ENCODE peak calls at places on chromosomes 13 and 19, in eight cellular contexts. One of them, this sample, is unnamed.

GRCh38 chr19:6800991-6801396 is 28.5 kb downstream of the VAV1 start:
- DNase-seq in astrocyte of the spinal cord: peak
- DNase-seq in AG10803: peak
- DNase-seq in CD4-positive, alpha-beta T cell: no peak
- DNase-seq in WTC11: no peak
- DNase-seq in BJ: no peak
- DNase-seq in cardiac muscle cell: no peak
- DNase-seq in activated B cell treated with CpG ODN at 0.5 μM for 24 hours: no peak
- DNase-seq in this sample: no peak

GRCh38 chr19:53906211-53907192 is 2.6 kb upstream of the CACNG7 start:
- DNase-seq in astrocyte of the spinal cord: no peak
- DNase-seq in AG10803: no peak
- DNase-seq in CD4-positive, alpha-beta T cell: peak
- DNase-seq in WTC11: peak
- DNase-seq in BJ: no peak
- DNase-seq in cardiac muscle cell: peak
- DNase-seq in activated B cell treated with CpG ODN at 0.5 μM for 24 hours: peak
- DNase-seq in this sample: peak

GRCh38 chr19:39122934-39123731 is 2.5 kb upstream of the PAK4 start:
- DNase-seq in astrocyte of the spinal cord: no peak
- DNase-seq in AG10803: no peak
- DNase-seq in CD4-positive, alpha-beta T cell: no peak
- DNase-seq in WTC11: no peak
- DNase-seq in BJ: no peak
- DNase-seq in cardiac muscle cell: no peak
- DNase-seq in activated B cell treated with CpG ODN at 0.5 μM for 24 hours: no peak
- DNase-seq in this sample: no peak

GRCh38 chr13:85853161-85853894 is 54.1 kb upstream of the SLITRK6 start:
- DNase-seq in astrocyte of the spinal cord: no peak
- DNase-seq in AG10803: no peak
- DNase-seq in CD4-positive, alpha-beta T cell: no peak
- DNase-seq in WTC11: no peak
- DNase-seq in BJ: no peak
- DNase-seq in cardiac muscle cell: no peak
- DNase-seq in activated B cell treated with CpG ODN at 0.5 μM for 24 hours: peak
- DNase-seq in this sample: no peak

GRCh38 chr19:54115071-54116063 is at the start of the genes PRPF31 and TFPT:
- DNase-seq in astrocyte of the spinal cord: peak
- DNase-seq in AG10803: peak
- DNase-seq in CD4-positive, alpha-beta T cell: peak
- DNase-seq in WTC11: peak
- DNase-seq in BJ: peak
- DNase-seq in cardiac muscle cell: peak
- DNase-seq in activated B cell treated with CpG ODN at 0.5 μM for 24 hours: peak
- DNase-seq in this sample: peak

GRCh38 chr13:71758823-71759222 is 108.2 kb downstream of the DACH1 start:
- DNase-seq in astrocyte of the spinal cord: no peak
- DNase-seq in AG10803: no peak
- DNase-seq in CD4-positive, alpha-beta T cell: no peak
- DNase-seq in WTC11: no peak
- DNase-seq in BJ: no peak
- DNase-seq in cardiac muscle cell: peak
- DNase-seq in activated B cell treated with CpG ODN at 0.5 μM for 24 hours: no peak
- DNase-seq in this sample: no peak

GRCh38 chr19:2455481-2456300 is 1.1 kb downstream of the LMNB2 start:
- DNase-seq in astrocyte of the spinal cord: no peak
- DNase-seq in AG10803: no peak
- DNase-seq in CD4-positive, alpha-beta T cell: peak
- DNase-seq in WTC11: peak
- DNase-seq in BJ: no peak
- DNase-seq in cardiac muscle cell: no peak
- DNase-seq in activated B cell treated with CpG ODN at 0.5 μM for 24 hours: peak
- DNase-seq in this sample: peak

GRCh38 chr13:33087091-33087490 is 70.9 kb downstream of the KL start:
- DNase-seq in astrocyte of the spinal cord: peak
- DNase-seq in AG10803: no peak
- DNase-seq in CD4-positive, alpha-beta T cell: no peak
- DNase-seq in WTC11: no peak
- DNase-seq in BJ: no peak
- DNase-seq in cardiac muscle cell: no peak
- DNase-seq in activated B cell treated with CpG ODN at 0.5 μM for 24 hours: no peak
- DNase-seq in this sample: no peak

GRCh38 chr19:50817941-50818858 is 5.4 kb downstream of the KLK1 start:
- DNase-seq in astrocyte of the spinal cord: no peak
- DNase-seq in AG10803: no peak
- DNase-seq in CD4-positive, alpha-beta T cell: peak
- DNase-seq in WTC11: peak
- DNase-seq in BJ: no peak
- DNase-seq in cardiac muscle cell: peak
- DNase-seq in activated B cell treated with CpG ODN at 0.5 μM for 24 hours: peak
- DNase-seq in this sample: peak

GRCh38 chr13:23949200-23949599 is 51.9 kb upstream of the C1QTNF9B start:
- DNase-seq in astrocyte of the spinal cord: no peak
- DNase-seq in AG10803: no peak
- DNase-seq in CD4-positive, alpha-beta T cell: no peak
- DNase-seq in WTC11: no peak
- DNase-seq in BJ: no peak
- DNase-seq in cardiac muscle cell: no peak
- DNase-seq in activated B cell treated with CpG ODN at 0.5 μM for 24 hours: no peak
- DNase-seq in this sample: no peak

GRCh38 chr19:46372901-46373572 is 26.1 kb downstream of the PPP5C start:
- DNase-seq in astrocyte of the spinal cord: peak
- DNase-seq in AG10803: peak
- DNase-seq in CD4-positive, alpha-beta T cell: no peak
- DNase-seq in WTC11: peak
- DNase-seq in BJ: no peak
- DNase-seq in cardiac muscle cell: no peak
- DNase-seq in activated B cell treated with CpG ODN at 0.5 μM for 24 hours: no peak
- DNase-seq in this sample: no peak

GRCh38 chr13:92967923-92968322 is 258.7 kb upstream of the GPC6 start:
- DNase-seq in astrocyte of the spinal cord: peak
- DNase-seq in AG10803: peak
- DNase-seq in CD4-positive, alpha-beta T cell: no peak
- DNase-seq in WTC11: no peak
- DNase-seq in BJ: no peak
- DNase-seq in cardiac muscle cell: no peak
- DNase-seq in activated B cell treated with CpG ODN at 0.5 μM for 24 hours: no peak
- DNase-seq in this sample: no peak

GRCh38 chr13:35499131-35500051 is 22.9 kb upstream of the MAB21L1 start:
- DNase-seq in astrocyte of the spinal cord: no peak
- DNase-seq in AG10803: no peak
- DNase-seq in CD4-positive, alpha-beta T cell: no peak
- DNase-seq in WTC11: no peak
- DNase-seq in BJ: no peak
- DNase-seq in cardiac muscle cell: peak
- DNase-seq in activated B cell treated with CpG ODN at 0.5 μM for 24 hours: no peak
- DNase-seq in this sample: no peak

GRCh38 chr19:4413588-4413987 is 11.1 kb downstream of the CHAF1A start:
- DNase-seq in astrocyte of the spinal cord: no peak
- DNase-seq in AG10803: no peak
- DNase-seq in CD4-positive, alpha-beta T cell: no peak
- DNase-seq in WTC11: no peak
- DNase-seq in BJ: no peak
- DNase-seq in cardiac muscle cell: no peak
- DNase-seq in activated B cell treated with CpG ODN at 0.5 μM for 24 hours: no peak
- DNase-seq in this sample: no peak

GRCh38 chr13:30735025-30735967 is at the start of gene ALOX5AP:
- DNase-seq in astrocyte of the spinal cord: no peak
- DNase-seq in AG10803: no peak
- DNase-seq in CD4-positive, alpha-beta T cell: no peak
- DNase-seq in WTC11: no peak
- DNase-seq in BJ: no peak
- DNase-seq in cardiac muscle cell: no peak
- DNase-seq in activated B cell treated with CpG ODN at 0.5 μM for 24 hours: peak
- DNase-seq in this sample: peak

GRCh38 chr19:49499030-49499670 is 2.9 kb downstream of the RPS11 start:
- DNase-seq in astrocyte of the spinal cord: no peak
- DNase-seq in AG10803: no peak
- DNase-seq in CD4-positive, alpha-beta T cell: no peak
- DNase-seq in WTC11: no peak
- DNase-seq in BJ: no peak
- DNase-seq in cardiac muscle cell: no peak
- DNase-seq in activated B cell treated with CpG ODN at 0.5 μM for 24 hours: no peak
- DNase-seq in this sample: no peak

GRCh38 chr19:38204728-38205127 is 19.3 kb downstream of the DPF1 start:
- DNase-seq in astrocyte of the spinal cord: no peak
- DNase-seq in AG10803: no peak
- DNase-seq in CD4-positive, alpha-beta T cell: no peak
- DNase-seq in WTC11: no peak
- DNase-seq in BJ: no peak
- DNase-seq in cardiac muscle cell: no peak
- DNase-seq in activated B cell treated with CpG ODN at 0.5 μM for 24 hours: no peak
- DNase-seq in this sample: no peak

GRCh38 chr13:29556742-29557141 is 38.7 kb downstream of the SLC7A1 start:
- DNase-seq in astrocyte of the spinal cord: no peak
- DNase-seq in AG10803: no peak
- DNase-seq in CD4-positive, alpha-beta T cell: no peak
- DNase-seq in WTC11: no peak
- DNase-seq in BJ: no peak
- DNase-seq in cardiac muscle cell: no peak
- DNase-seq in activated B cell treated with CpG ODN at 0.5 μM for 24 hours: no peak
- DNase-seq in this sample: no peak

GRCh38 chr13:102825921-102826706 is 19.7 kb upstream of the ERCC5 start:
- DNase-seq in astrocyte of the spinal cord: peak
- DNase-seq in AG10803: peak
- DNase-seq in CD4-positive, alpha-beta T cell: no peak
- DNase-seq in WTC11: no peak
- DNase-seq in BJ: peak
- DNase-seq in cardiac muscle cell: no peak
- DNase-seq in activated B cell treated with CpG ODN at 0.5 μM for 24 hours: no peak
- DNase-seq in this sample: no peak

GRCh38 chr13:37899753-37900152 is 30.2 kb upstream of the TRPC4 start:
- DNase-seq in astrocyte of the spinal cord: no peak
- DNase-seq in AG10803: no peak
- DNase-seq in CD4-positive, alpha-beta T cell: no peak
- DNase-seq in WTC11: no peak
- DNase-seq in BJ: no peak
- DNase-seq in cardiac muscle cell: no peak
- DNase-seq in activated B cell treated with CpG ODN at 0.5 μM for 24 hours: no peak
- DNase-seq in this sample: no peak

GRCh38 chr19:28874742-28875141 is 338.2 kb downstream of the UQCRFS1 start:
- DNase-seq in astrocyte of the spinal cord: no peak
- DNase-seq in AG10803: no peak
- DNase-seq in CD4-positive, alpha-beta T cell: no peak
- DNase-seq in WTC11: no peak
- DNase-seq in BJ: no peak
- DNase-seq in cardiac muscle cell: no peak
- DNase-seq in activated B cell treated with CpG ODN at 0.5 μM for 24 hours: no peak
- DNase-seq in this sample: no peak

DNA sequence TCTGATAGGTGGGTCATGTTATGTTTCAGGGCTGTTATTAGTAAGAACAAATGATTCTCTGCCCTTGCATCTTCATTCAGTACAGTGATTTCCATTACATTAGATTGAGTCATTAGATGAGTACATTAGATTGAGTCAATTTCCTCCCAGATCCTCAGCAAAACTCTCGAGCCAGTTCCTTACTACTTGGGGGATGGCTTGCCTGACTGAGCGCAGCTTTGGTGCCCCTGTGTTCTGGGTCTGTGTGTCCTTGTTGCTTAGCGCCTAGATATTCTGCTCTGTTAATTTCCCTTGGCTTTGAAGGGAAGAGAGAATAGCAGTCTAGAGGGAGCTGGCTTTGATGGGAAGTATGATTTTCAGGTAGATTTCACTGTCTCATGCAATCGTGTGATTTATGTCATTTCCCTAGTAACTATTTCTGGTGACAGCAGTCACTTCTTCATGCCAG is 19.1 kb upstream of the SCEL start:
- DNase-seq in astrocyte of the spinal cord: peak
- DNase-seq in AG10803: peak
- DNase-seq in CD4-positive, alpha-beta T cell: no peak
- DNase-seq in WTC11: no peak
- DNase-seq in BJ: no peak
- DNase-seq in cardiac muscle cell: no peak
- DNase-seq in activated B cell treated with CpG ODN at 0.5 μM for 24 hours: no peak
- DNase-seq in this sample: no peak
- TF ChIP-seq CTCF in astrocyte of the spinal cord: no peak
- TF ChIP-seq CTCF in AG10803: no peak
- TF ChIP-seq CTCF in CD4-positive, alpha-beta T cell: no peak
- TF ChIP-seq CTCF in WTC11: no peak
- TF ChIP-seq CTCF in BJ: no peak
- TF ChIP-seq CTCF in cardiac muscle cell: no peak
- TF ChIP-seq CTCF in activated B cell treated with CpG ODN at 0.5 μM for 24 hours: no peak
- TF ChIP-seq CTCF in this sample: no peak

GRCh38 chr19:31555634-31556215 is 206.5 kb upstream of the TSHZ3 start:
- DNase-seq in astrocyte of the spinal cord: no peak
- DNase-seq in AG10803: no peak
- DNase-seq in CD4-positive, alpha-beta T cell: no peak
- DNase-seq in WTC11: no peak
- DNase-seq in BJ: no peak
- DNase-seq in cardiac muscle cell: no peak
- DNase-seq in activated B cell treated with CpG ODN at 0.5 μM for 24 hours: no peak
- DNase-seq in this sample: no peak
- TF ChIP-seq CTCF in astrocyte of the spinal cord: no peak
- TF ChIP-seq CTCF in AG10803: no peak
- TF ChIP-seq CTCF in CD4-positive, alpha-beta T cell: no peak
- TF ChIP-seq CTCF in WTC11: no peak
- TF ChIP-seq CTCF in BJ: no peak
- TF ChIP-seq CTCF in cardiac muscle cell: no peak
- TF ChIP-seq CTCF in activated B cell treated with CpG ODN at 0.5 μM for 24 hours: no peak
- TF ChIP-seq CTCF in this sample: no peak

GRCh38 chr19:13057744-13058143 is 44.9 kb downstream of the LYL1 start:
- DNase-seq in astrocyte of the spinal cord: no peak
- DNase-seq in AG10803: no peak
- DNase-seq in CD4-positive, alpha-beta T cell: no peak
- DNase-seq in WTC11: no peak
- DNase-seq in BJ: no peak
- DNase-seq in cardiac muscle cell: no peak
- DNase-seq in activated B cell treated with CpG ODN at 0.5 μM for 24 hours: no peak
- DNase-seq in this sample: no peak

GRCh38 chr19:13060233-13060963 is 42.3 kb downstream of the LYL1 start:
- DNase-seq in astrocyte of the spinal cord: no peak
- DNase-seq in AG10803: no peak
- DNase-seq in CD4-positive, alpha-beta T cell: no peak
- DNase-seq in WTC11: no peak
- DNase-seq in BJ: no peak
- DNase-seq in cardiac muscle cell: no peak
- DNase-seq in activated B cell treated with CpG ODN at 0.5 μM for 24 hours: no peak
- DNase-seq in this sample: no peak

GRCh38 chr19:13060964-13061927 is 41.4 kb downstream of the LYL1 start:
- DNase-seq in astrocyte of the spinal cord: peak
- DNase-seq in AG10803: peak
- DNase-seq in CD4-positive, alpha-beta T cell: peak
- DNase-seq in WTC11: peak
- DNase-seq in BJ: no peak
- DNase-seq in cardiac muscle cell: peak
- DNase-seq in activated B cell treated with CpG ODN at 0.5 μM for 24 hours: peak
- DNase-seq in this sample: peak

GRCh38 chr19:13057147-13057572 is 45.5 kb downstream of the LYL1 start:
- DNase-seq in astrocyte of the spinal cord: no peak
- DNase-seq in AG10803: no peak
- DNase-seq in CD4-positive, alpha-beta T cell: no peak
- DNase-seq in WTC11: no peak
- DNase-seq in BJ: no peak
- DNase-seq in cardiac muscle cell: no peak
- DNase-seq in activated B cell treated with CpG ODN at 0.5 μM for 24 hours: no peak
- DNase-seq in this sample: no peak

GRCh38 chr19:13058951-13059660 is 43.6 kb downstream of the LYL1 start:
- DNase-seq in astrocyte of the spinal cord: no peak
- DNase-seq in AG10803: no peak
- DNase-seq in CD4-positive, alpha-beta T cell: no peak
- DNase-seq in WTC11: no peak
- DNase-seq in BJ: no peak
- DNase-seq in cardiac muscle cell: no peak
- DNase-seq in activated B cell treated with CpG ODN at 0.5 μM for 24 hours: no peak
- DNase-seq in this sample: no peak
- TF ChIP-seq CTCF in astrocyte of the spinal cord: peak
- TF ChIP-seq CTCF in AG10803: peak
- TF ChIP-seq CTCF in CD4-positive, alpha-beta T cell: no peak
- TF ChIP-seq CTCF in WTC11: no peak
- TF ChIP-seq CTCF in BJ: no peak
- TF ChIP-seq CTCF in cardiac muscle cell: peak
- TF ChIP-seq CTCF in activated B cell treated with CpG ODN at 0.5 μM for 24 hours: no peak
- TF ChIP-seq CTCF in this sample: no peak

GRCh38 chr19:16969127-16969526 is 57.5 kb downstream of the CPAMD8 start:
- DNase-seq in astrocyte of the spinal cord: no peak
- DNase-seq in AG10803: no peak
- DNase-seq in CD4-positive, alpha-beta T cell: no peak
- DNase-seq in WTC11: no peak
- DNase-seq in BJ: no peak
- DNase-seq in cardiac muscle cell: no peak
- DNase-seq in activated B cell treated with CpG ODN at 0.5 μM for 24 hours: no peak
- DNase-seq in this sample: no peak
- TF ChIP-seq CTCF in astrocyte of the spinal cord: no peak
- TF ChIP-seq CTCF in AG10803: no peak
- TF ChIP-seq CTCF in CD4-positive, alpha-beta T cell: no peak
- TF ChIP-seq CTCF in WTC11: no peak
- TF ChIP-seq CTCF in BJ: no peak
- TF ChIP-seq CTCF in cardiac muscle cell: peak
- TF ChIP-seq CTCF in activated B cell treated with CpG ODN at 0.5 μM for 24 hours: no peak
- TF ChIP-seq CTCF in this sample: no peak

This sample was measured in GM20000.